ENCODE peak calls at places on chromosome 19, in six cellular contexts. X is stomach, I is fibroblast of lung, H is heart right ventricle, C is left lung, Y is osteoblast. D is an unnamed sample.

GRCh38 chr19:45901432-45901903 is 945 bp downstream of the MYPOP start:
- DNase-seq in X (peak), Y (peak), I (peak), H (no peak), C (peak), D (no peak)

GRCh38 chr19:46813570-46814358 is 25.4 kb upstream of the SLC1A5 start:
- DNase-seq in X (peak), Y (peak), I (peak), H (peak), C (peak), D (peak)

GRCh38 chr19:7505682-7506384 is 10.1 kb upstream of the ZNF358 start:
- DNase-seq in Y (peak), C (peak), I (no peak), X (no peak), H (no peak), D (no peak)

GRCh38 chr19:48663667-48664066 is 9.2 kb downstream of the NTN5 start:
- DNase-seq in X (no peak), Y (peak), H (no peak), I (no peak), C (no peak), D (no peak)

GRCh38 chr19:29537181-29537580 is 11.4 kb downstream of the VSTM2B start:
- DNase-seq in C (no peak), I (no peak), Y (no peak), H (no peak), X (peak), D (no peak)

GRCh38 chr19:14005381-14006084 is 587 bp downstream of the RFX1 start:
- DNase-seq in C (peak), Y (peak), X (peak), H (peak), I (peak), D (peak)

GRCh38 chr19:50794778-50795664 is 4.8 kb downstream of the ACP4 start:
- DNase-seq in I (no peak), X (no peak), H (no peak), C (no peak), Y (peak), D (no peak)

GRCh38 chr19:53577968-53578367 is 40.0 kb downstream of the ZNF331 start:
- DNase-seq in Y (no peak), X (no peak), I (no peak), C (no peak), H (no peak), D (no peak)

GRCh38 chr19:54804101-54804500 is 691 bp downstream of the KIR2DL4 start:
- DNase-seq in X (no peak), H (no peak), I (no peak), C (no peak), Y (no peak), D (no peak)

GRCh38 chr19:46299004-46299509 is 2.2 kb downstream of the HIF3A start:
- DNase-seq in H (peak), X (peak), I (peak), Y (peak), C (peak), D (peak)

GRCh38 chr19:49589391-49589790 is 1.6 kb upstream of the PRR12 start:
- DNase-seq in C (no peak), I (no peak), X (no peak), Y (peak), H (no peak), D (no peak)

GRCh38 chr19:30841934-30842333 is 469.8 kb downstream of the ZNF536 start:
- DNase-seq in H (no peak), Y (no peak), X (no peak), I (no peak), C (no peak), D (no peak)

GRCh38 chr19:46574533-46574932 is 26.6 kb upstream of the CALM3 start:
- DNase-seq in X (no peak), I (peak), H (no peak), Y (no peak), C (no peak), D (no peak)

GRCh38 chr19:35144600-35145436 is 1.8 kb downstream of the FXYD7 start:
- DNase-seq in C (no peak), X (peak), Y (peak), H (no peak), I (no peak), D (no peak)

GRCh38 chr19:10640361-10640760 is 13.8 kb upstream of the ILF3 start:
- DNase-seq in C (no peak), X (no peak), H (no peak), Y (no peak), I (no peak), D (no peak)

GRCh38 chr19:50039968-50040367 is 14.2 kb downstream of the ZNF473 start:
- DNase-seq in H (no peak), X (no peak), C (no peak), Y (peak), I (no peak), D (no peak)

GRCh38 chr19:47609885-47610545 is 1.1 kb downstream of the BICRA start:
- DNase-seq in H (peak), Y (peak), I (peak), X (peak), C (peak), D (no peak)

GRCh38 chr19:33512580-33513137 is 8.9 kb downstream of the PEPD start:
- DNase-seq in H (no peak), Y (peak), C (no peak), I (no peak), X (no peak), D (no peak)

GRCh38 chr19:23402388-23402787 is 7.1 kb upstream of the ZNF91 start:
- DNase-seq in I (no peak), Y (no peak), H (no peak), X (no peak), C (no peak), D (no peak)

GRCh38 chr19:41392775-41393174 is 4.4 kb downstream of the EXOSC5 start:
- DNase-seq in X (no peak), I (no peak), C (no peak), Y (no peak), H (no peak), D (no peak)

GRCh38 chr19:10688545-10689280 is 12.5 kb upstream of the QTRT1 start:
- DNase-seq in I (no peak), X (no peak), Y (peak), C (no peak), H (no peak), D (no peak)

GRCh38 chr19:15048885-15049541 is at the start of gene CASP14:
- DNase-seq in H (no peak), Y (no peak), X (no peak), I (no peak), C (no peak), D (no peak)

GRCh38 chr19:55467236-55468053 is 2.9 kb upstream of the C19orf85 start:
- DNase-seq in C (no peak), I (peak), Y (peak), H (peak), X (peak), D (no peak)

GRCh38 chr19:8517551-8518442 is 3.8 kb upstream of the ZNF414 start:
- DNase-seq in H (no peak), Y (peak), C (no peak), X (no peak), I (no peak), D (no peak)

GRCh38 chr19:49118565-49119410 is at the start of gene C19orf73:
- DNase-seq in Y (peak), H (peak), I (peak), X (peak), C (peak), D (peak)

GRCh38 chr19:15300533-15301194 is 31.7 kb downstream of the BRD4 start:
- DNase-seq in Y (peak), H (no peak), I (peak), X (no peak), C (no peak), D (no peak)

GRCh38 chr19:56639217-56639616 is 3.7 kb upstream of the SMIM17 start:
- DNase-seq in C (no peak), H (no peak), I (peak), X (no peak), Y (no peak), D (no peak)

GRCh38 chr19:14393303-14393702 is 12.1 kb downstream of the ADGRE5 start:
- DNase-seq in Y (no peak), X (no peak), I (no peak), H (no peak), C (no peak), D (no peak)

GRCh38 chr19:6249296-6249695 is 30.5 kb downstream of the MLLT1 start:
- DNase-seq in I (peak), X (no peak), H (no peak), C (no peak), Y (peak), D (no peak)
- H3K27ac ChIP-seq in I (peak), X (no peak), H (peak), C (no peak), Y (peak), D (no peak)

GRCh38 chr19:3373971-3374368 is 7.6 kb downstream of the NFIC start:
- DNase-seq in I (no peak), C (no peak), X (no peak), H (no peak), Y (peak), D (no peak)

GRCh38 chr19:3374369-3375112 is 8.2 kb downstream of the NFIC start:
- DNase-seq in Y (peak), I (no peak), X (peak), C (no peak), H (peak), D (peak)

GRCh38 chr19:3372413-3372812 is 6.0 kb downstream of the NFIC start:
- DNase-seq in X (no peak), Y (peak), H (no peak), I (no peak), C (no peak), D (no peak)

GRCh38 chr19:3378352-3379146 is 12.2 kb downstream of the NFIC start:
- DNase-seq in I (no peak), X (no peak), H (no peak), Y (peak), C (no peak), D (no peak)

GRCh38 chr19:3375221-3376088 is 9.1 kb downstream of the NFIC start:
- DNase-seq in I (peak), H (peak), Y (peak), C (no peak), X (peak), D (peak)
- H3K27ac ChIP-seq in I (peak), H (peak), Y (peak), C (peak), X (peak), D (peak)

DNA sequence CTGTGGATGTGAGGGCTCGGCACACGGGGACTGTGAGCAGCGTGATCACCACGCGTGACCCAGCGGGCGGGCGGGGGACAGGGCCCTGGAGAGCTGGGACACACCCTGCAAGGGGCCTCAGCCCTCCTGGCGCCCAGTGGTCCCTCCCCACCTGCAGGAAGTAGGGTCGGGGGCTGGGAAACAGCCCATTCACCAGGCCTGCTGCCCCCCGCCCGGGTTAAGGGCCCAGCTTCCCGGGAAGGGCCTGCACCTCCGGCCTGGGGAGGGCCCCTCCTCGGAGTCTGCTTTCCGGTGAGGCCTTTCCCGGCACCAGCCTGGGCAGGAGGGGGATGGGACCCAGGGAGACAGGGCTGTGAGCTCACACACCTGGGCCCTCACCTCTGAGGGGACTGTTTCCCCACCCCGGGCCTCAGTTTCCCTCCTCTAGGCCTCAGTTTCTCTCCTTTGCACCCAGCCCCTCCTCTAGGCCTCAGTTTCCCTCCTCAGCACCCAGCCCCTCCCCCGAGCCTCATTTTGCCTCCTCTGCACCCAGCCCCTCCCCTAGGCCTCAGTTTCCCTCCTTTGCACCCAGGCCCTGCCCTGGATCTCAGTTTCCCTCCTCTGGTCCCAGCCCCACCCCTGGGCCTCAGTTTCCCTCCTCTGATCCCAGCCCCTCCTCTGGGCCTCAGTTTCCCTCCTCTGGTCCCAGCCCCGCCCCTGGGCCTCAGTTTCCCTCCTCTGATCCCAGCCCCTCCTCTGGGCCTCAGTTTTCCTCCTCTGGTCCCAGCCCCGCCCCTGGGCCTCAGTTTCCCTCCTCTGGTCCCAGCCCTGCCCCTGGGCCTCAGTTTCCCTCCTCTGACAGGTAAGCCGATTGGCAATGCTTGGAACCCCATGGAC is 1.9 kb upstream of the MADCAM1 start:
- DNase-seq in C (no peak), Y (peak), I (no peak), H (no peak), X (no peak), D (no peak)
- H3K27ac ChIP-seq in C (no peak), Y (no peak), I (no peak), H (no peak), X (no peak), D (no peak)

DNA sequence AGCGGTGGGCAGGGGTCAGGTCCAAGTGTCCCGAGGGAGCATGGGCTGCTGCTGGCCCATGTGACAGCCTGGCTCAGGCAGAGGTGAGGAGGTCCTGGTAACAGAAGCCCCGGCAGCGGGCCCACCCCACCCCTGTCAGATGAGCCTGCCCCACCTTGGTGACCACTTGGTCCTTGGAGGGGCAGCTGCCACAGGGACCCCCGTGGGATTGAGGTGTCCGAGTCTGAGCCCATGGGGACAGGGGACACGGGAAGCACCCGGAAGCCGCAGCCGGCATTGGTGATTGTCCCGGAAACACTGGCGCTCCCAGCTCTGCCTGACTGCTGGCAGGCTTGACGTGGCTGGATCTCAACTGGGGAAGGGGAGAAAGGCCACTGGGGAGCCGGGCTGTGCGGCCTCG is 149.1 kb downstream of the KDM4B start:
- DNase-seq in C (no peak), Y (no peak), H (no peak), I (no peak), X (no peak), D (no peak)
- H3K27ac ChIP-seq in C (no peak), Y (no peak), H (no peak), I (no peak), X (no peak), D (no peak)

GRCh38 chr19:4744451-4745170 is 21.0 kb upstream of the DPP9 start:
- DNase-seq in H (peak), X (no peak), C (peak), I (peak), Y (peak), D (no peak)
- H3K27ac ChIP-seq in H (peak), X (no peak), C (peak), I (no peak), Y (peak), D (peak)

DNA sequence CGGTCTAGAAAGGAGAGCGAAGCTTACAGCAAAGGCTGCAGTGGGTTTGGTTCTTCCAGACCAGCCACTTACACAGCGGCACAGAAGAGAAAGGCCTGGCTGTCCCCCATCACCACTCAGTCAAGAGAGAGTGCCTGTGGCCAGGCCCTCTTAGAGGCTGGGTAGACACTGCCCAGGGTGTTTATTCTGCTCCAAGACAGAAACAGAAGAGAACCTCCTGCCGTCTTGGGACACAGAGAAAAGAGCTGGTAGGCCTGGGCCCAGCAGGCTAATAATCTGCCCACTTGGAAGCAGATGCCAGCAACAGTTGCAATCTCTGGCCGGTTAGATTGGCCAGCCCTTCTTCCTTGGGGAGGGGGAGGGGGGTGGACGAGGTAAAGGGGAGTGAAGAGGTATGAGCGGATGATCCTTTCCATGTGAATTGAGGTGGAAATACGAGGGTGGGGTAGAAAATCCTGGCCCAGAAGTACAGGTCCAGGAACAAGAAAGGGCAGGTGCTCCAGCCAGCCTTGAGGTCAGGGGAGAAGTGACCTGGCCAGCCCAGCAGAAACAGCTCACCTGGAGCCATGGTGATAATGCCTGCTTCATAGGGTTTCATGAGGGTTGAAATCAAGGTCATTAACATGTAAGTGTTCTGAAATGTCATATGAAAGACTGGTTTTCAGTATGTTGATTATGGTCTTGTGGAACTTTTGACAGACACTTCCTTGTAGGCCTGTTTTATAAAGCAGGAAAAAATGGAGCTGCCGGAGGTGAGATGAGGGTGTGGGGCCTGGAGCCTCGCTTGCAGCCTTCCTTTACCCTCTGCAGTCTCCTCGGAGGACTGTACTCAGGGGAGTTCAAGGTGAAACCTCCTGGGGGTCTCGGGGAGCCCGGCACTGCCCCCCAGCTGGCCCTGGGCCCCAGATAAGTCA is 116.9 kb downstream of the SIPA1L3 start:
- DNase-seq in H (no peak), C (no peak), I (no peak), X (no peak), Y (no peak), D (no peak)
- H3K27ac ChIP-seq in H (no peak), C (peak), I (no peak), X (peak), Y (peak), D (peak)

DNA sequence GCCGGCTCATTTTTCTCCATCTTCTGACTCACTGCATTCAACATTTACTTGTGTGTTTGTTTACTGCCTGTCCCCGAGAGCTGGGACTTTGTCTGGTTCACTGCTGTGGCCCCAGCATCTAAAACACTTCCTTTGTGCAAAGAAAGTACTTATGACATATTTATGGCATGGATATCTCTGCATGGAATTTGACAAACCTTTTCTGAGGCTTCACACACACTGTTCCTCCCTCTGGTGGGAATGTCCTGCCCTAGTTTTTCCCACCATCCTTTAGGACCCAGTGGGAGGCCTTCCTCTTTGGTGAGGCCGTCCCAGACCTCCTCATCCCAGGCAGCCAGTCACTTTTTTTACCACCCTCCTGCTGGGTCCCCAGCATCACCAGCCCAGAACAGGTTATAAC is 1.4 kb upstream of the SRRM5 start:
- DNase-seq in H (no peak), C (no peak), X (no peak), Y (peak), I (peak), D (no peak)
- H3K27ac ChIP-seq in H (no peak), C (no peak), X (no peak), Y (no peak), I (no peak), D (no peak)